ENCODE peak calls at places on chromosomes 2 and 18, in four cellular contexts. O, C, H and M are unnamed samples.

GRCh38 chr2:105788670-105789290 is 44.1 kb downstream of the NCK2 start:
- ATAC-seq in H (no peak), C (no peak), O (no peak), M (no peak)

GRCh38 chr2:216188956-216189355 is 79.8 kb downstream of the XRCC5 start:
- ATAC-seq in H (peak), C (no peak), O (no peak), M (peak)

GRCh38 chr2:23690421-23691105 is 236.4 kb downstream of the ATAD2B start:
- ATAC-seq in O (no peak), C (no peak), H (no peak), M (no peak)

GRCh38 chr18:50877545-50878265 is 1.2 kb upstream of the ME2 start:
- ATAC-seq in C (no peak), H (no peak), O (no peak), M (no peak)

GRCh38 chr2:191631754-191632153 is 46.2 kb upstream of the NABP1 start:
- ATAC-seq in H (no peak), C (no peak), O (no peak), M (no peak)

GRCh38 chr2:66235408-66235807 is 199.5 kb upstream of the MEIS1 start:
- ATAC-seq in O (no peak), C (no peak), H (no peak), M (no peak)

GRCh38 chr2:172329404-172330059 is 97.9 kb upstream of the ITGA6 start:
- ATAC-seq in O (no peak), C (peak), H (no peak), M (no peak)

GRCh38 chr2:112062894-112063293 is 7.8 kb downstream of the TMEM87B start:
- ATAC-seq in H (peak), O (no peak), C (no peak), M (peak)

GRCh38 chr2:229257980-229258379 is 13.1 kb downstream of the PID1 start:
- ATAC-seq in H (no peak), C (no peak), O (no peak), M (no peak)

GRCh38 chr2:240996834-240997140 is 1.6 kb upstream of the SNED1 start:
- ATAC-seq in O (no peak), H (no peak), C (no peak), M (no peak)